ENCODE peak calls at places on chromosomes 13 and 19, in eight cellular contexts. C is GM06990, F is ascending aorta, M is AG10803, L is keratinocyte, R is HFF-Myc, G is bronchial epithelial cell, P is mammary epithelial cell. V is an unnamed sample.

GRCh38 chr13:42594577-42595571 is 20.9 kb downstream of the TNFSF11 start:
- DNase-seq in G (peak), C (peak), R (peak), L (no peak), F (no peak), P (peak), M (peak), V (peak)

GRCh38 chr19:10747674-10748073 is 29.8 kb downstream of the DNM2 start:
- DNase-seq in M (no peak), F (no peak), R (no peak), L (no peak), G (no peak), C (no peak), P (no peak), V (no peak)

GRCh38 chr13:96299235-96299634 is 209.3 kb downstream of the HS6ST3 start:
- DNase-seq in F (no peak), R (no peak), P (no peak), G (no peak), M (no peak), C (no peak), L (no peak), V (no peak)

GRCh38 chr19:10228925-10229324 is 2.2 kb downstream of the S1PR2 start:
- DNase-seq in M (peak), G (peak), P (no peak), L (no peak), C (no peak), R (no peak), F (no peak), V (peak)

GRCh38 chr19:58395220-58395978 is at the start of gene RNF225:
- DNase-seq in R (no peak), F (no peak), P (peak), G (peak), M (no peak), L (no peak), C (no peak), V (peak)

GRCh38 chr13:41178040-41178439 is 16.3 kb downstream of the KBTBD7 start:
- DNase-seq in L (no peak), F (no peak), C (no peak), P (peak), G (peak), M (peak), R (no peak), V (no peak)

GRCh38 chr13:76570485-76570884 is 315.7 kb downstream of the KCTD12 start:
- DNase-seq in M (no peak), L (no peak), C (no peak), R (no peak), F (no peak), G (no peak), P (no peak), V (no peak)

GRCh38 chr19:641702-642101 is 2.0 kb downstream of the FGF22 start:
- DNase-seq in L (no peak), F (no peak), M (no peak), C (no peak), P (no peak), G (no peak), R (no peak), V (no peak)

GRCh38 chr19:54449701-54450069 is 686 bp downstream of the LENG8 start:
- DNase-seq in G (peak), P (no peak), F (no peak), L (no peak), C (no peak), M (no peak), R (no peak), V (no peak)

GRCh38 chr19:38250428-38250820 is 5.8 kb downstream of the PPP1R14A start:
- DNase-seq in G (no peak), M (no peak), L (no peak), R (no peak), C (no peak), F (no peak), P (no peak), V (no peak)

GRCh38 chr13:40640845-40641458 is 25.5 kb downstream of the FOXO1 start:
- DNase-seq in C (no peak), R (no peak), M (no peak), F (no peak), P (peak), G (peak), L (no peak), V (no peak)

GRCh38 chr13:67137044-67137735 is 92.9 kb downstream of the PCDH9 start:
- DNase-seq in C (no peak), R (no peak), F (no peak), P (no peak), G (no peak), M (no peak), L (no peak), V (no peak)

GRCh38 chr19:19464339-19465098 is 50.8 kb downstream of the TSSK6 start:
- DNase-seq in G (peak), C (no peak), M (peak), P (peak), R (no peak), F (no peak), L (no peak), V (no peak)

GRCh38 chr19:10191347-10191746 is 3.4 kb downstream of the DNMT1 start:
- DNase-seq in L (no peak), G (no peak), M (peak), F (no peak), R (peak), C (no peak), P (no peak), V (no peak)

GRCh38 chr19:38769635-38770211 is 3.6 kb downstream of the LGALS7 start:
- DNase-seq in C (peak), P (no peak), G (peak), F (peak), L (no peak), R (no peak), M (peak), V (peak)

GRCh38 chr19:14410775-14411134 is 8.4 kb downstream of the DDX39A start:
- DNase-seq in M (no peak), F (no peak), G (no peak), R (no peak), C (no peak), L (no peak), P (no peak), V (no peak)

GRCh38 chr19:36093146-36093662 is 17.7 kb upstream of the OVOL3 start:
- DNase-seq in F (no peak), C (no peak), M (no peak), G (no peak), L (no peak), R (no peak), P (no peak), V (no peak)

GRCh38 chr13:63607153-63607552 is 2191.5 kb upstream of the PCDH20 start:
- DNase-seq in G (no peak), C (no peak), M (no peak), R (no peak), L (no peak), P (no peak), F (no peak), V (no peak)

GRCh38 chr19:50026550-50026906 is 723 bp downstream of the ZNF473 start:
- DNase-seq in L (no peak), M (no peak), F (no peak), C (no peak), R (no peak), G (no peak), P (no peak), V (no peak)
- H3K4me3 ChIP-seq in L (peak), M (peak), F (peak), C (peak), R (peak), G (peak), P (peak), V (peak)

DNA sequence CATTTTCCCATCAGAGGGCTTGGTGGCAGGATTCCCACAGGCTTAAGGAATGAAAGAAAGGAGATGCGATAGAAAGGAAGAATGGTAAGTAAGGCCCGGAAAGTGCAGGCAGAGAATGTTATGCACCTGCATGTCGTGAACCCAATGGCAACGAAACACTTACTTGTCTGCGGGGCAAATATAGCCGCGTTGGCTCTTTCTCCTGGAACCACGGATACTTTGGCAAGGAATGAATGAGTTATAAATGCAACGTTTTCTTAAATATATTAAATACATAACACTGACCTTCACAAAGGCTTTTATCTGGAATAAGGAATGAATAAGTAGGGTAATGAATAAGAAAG is 192.1 kb downstream of the KATNAL1 start:
- DNase-seq in G (no peak), M (no peak), F (no peak), P (no peak), L (no peak), C (no peak), R (no peak), V (no peak)
- TF ChIP-seq CTCF in G (no peak), M (no peak), F (no peak), P (no peak), L (no peak), C (no peak), R (no peak), V (no peak)

DNA sequence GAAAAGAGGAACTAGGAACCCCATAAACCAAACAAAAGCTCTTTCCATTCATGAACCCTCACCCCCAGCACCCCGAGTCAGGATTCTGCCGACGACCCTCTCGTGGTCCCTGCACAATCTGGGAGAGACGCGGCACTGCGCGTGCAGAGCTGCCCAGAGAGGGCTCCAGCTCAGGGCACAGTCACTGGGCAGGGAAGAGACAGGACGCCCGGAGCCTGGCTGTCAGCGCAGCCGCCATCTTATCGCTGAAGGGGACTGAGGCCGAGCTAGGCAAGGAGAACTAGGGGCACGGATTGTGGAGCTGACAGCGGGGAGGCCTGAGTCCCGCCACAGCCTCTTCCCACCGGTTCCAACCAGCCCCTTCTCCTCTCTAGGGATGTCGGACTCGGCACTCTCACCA is 349 bp downstream of the ZNF98 start:
- DNase-seq in G (no peak), C (no peak), P (no peak), M (no peak), R (no peak), F (no peak), L (no peak), V (no peak)
- H3K4me3 ChIP-seq in G (no peak), C (no peak), P (no peak), M (no peak), R (no peak), F (peak), L (no peak), V (no peak)

GRCh38 chr13:31349156-31349555 is 149.4 kb downstream of the B3GLCT start:
- DNase-seq in M (no peak), R (no peak), G (no peak), L (no peak), C (no peak), P (no peak), F (no peak), V (no peak)
- TF ChIP-seq CTCF in M (no peak), R (no peak), G (no peak), L (no peak), C (no peak), P (no peak), F (no peak), V (no peak)

GRCh38 chr19:4633140-4633967 is 6.0 kb upstream of the TNFAIP8L1 start:
- DNase-seq in M (peak), C (no peak), L (peak), R (peak), F (peak), P (peak), G (peak), V (peak)
- H3K4me3 ChIP-seq in M (no peak), C (no peak), L (no peak), R (no peak), F (no peak), P (no peak), G (no peak), V (no peak)

DNA sequence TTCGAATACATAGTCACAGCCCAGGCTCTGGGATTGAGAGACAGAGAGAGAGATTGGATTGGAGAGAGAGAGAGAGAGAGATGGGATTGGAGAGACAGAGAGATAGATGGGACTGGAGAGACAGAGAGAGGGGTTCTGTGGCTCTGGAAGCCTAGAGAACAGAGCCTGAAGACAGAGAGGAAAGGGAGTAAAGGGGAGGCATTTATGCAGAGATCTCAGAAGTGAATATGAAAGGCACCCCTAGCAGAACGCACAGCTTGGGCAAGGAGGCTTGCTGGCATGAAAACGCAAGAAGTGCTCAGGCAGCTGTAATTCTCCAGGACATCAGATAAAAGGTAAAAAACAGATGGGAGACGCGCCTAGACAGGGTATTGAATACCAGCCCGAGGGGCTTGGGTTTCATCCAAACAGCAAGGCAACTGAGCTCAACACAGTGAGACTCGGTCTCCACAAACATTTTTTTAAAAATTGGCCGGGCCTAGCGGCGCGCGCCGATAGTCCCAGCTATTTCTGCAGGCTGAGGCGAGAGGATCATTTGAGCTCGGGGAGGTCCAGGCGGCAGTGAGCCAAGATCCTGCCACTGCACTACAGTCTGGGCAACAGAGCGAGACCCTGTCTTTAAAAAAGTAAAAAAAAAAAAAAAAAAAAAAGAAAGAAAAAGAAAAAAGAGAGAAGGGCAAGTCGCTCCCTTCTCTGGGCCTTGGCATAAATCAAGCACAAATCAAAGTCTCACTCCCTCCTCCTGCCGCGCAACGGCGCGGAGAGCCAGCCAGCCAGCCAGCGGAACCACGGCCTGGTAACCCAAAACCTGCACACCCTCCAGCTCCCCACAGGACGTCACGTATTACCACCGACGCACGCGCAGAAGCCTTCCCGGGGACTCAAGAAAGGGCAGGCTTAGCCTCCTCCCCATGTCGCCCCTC is 769 bp upstream of the PPP2R1A start:
- DNase-seq in P (no peak), L (no peak), C (peak), F (peak), M (no peak), R (no peak), G (peak), V (no peak)
- TF ChIP-seq CTCF in P (no peak), L (no peak), C (peak), F (no peak), M (no peak), R (no peak), G (no peak), V (no peak)

GRCh38 chr19:49791776-49792445 is 21.2 kb downstream of the FUZ start:
- DNase-seq in G (no peak), F (no peak), M (no peak), P (no peak), L (no peak), C (no peak), R (no peak), V (no peak)

GRCh38 chr19:49786432-49786831 is 19.6 kb downstream of the AP2A1 start:
- DNase-seq in G (peak), F (no peak), M (peak), C (no peak), R (no peak), P (peak), L (no peak), V (no peak)

GRCh38 chr19:49788857-49789256 is 22.1 kb downstream of the AP2A1 start:
- DNase-seq in G (no peak), F (no peak), C (no peak), R (no peak), P (no peak), M (no peak), L (no peak), V (no peak)

GRCh38 chr19:49790866-49791265 is 22.2 kb downstream of the FUZ start:
- DNase-seq in M (peak), R (no peak), P (no peak), F (no peak), L (no peak), G (no peak), C (no peak), V (no peak)

GRCh38 chr19:49787746-49788145 is 20.9 kb downstream of the AP2A1 start:
- DNase-seq in F (no peak), L (no peak), M (no peak), G (no peak), C (no peak), R (no peak), P (no peak), V (no peak)
- H3K4me3 ChIP-seq in F (no peak), L (no peak), M (no peak), G (no peak), C (no peak), R (no peak), P (no peak), V (no peak)

GRCh38 chr19:41001243-41001971 is 10.3 kb downstream of the CYP2B6 start:
- DNase-seq in G (no peak), F (no peak), P (no peak), M (no peak), R (no peak), C (no peak), L (no peak), V (no peak)
- TF ChIP-seq CTCF in G (no peak), F (no peak), P (no peak), M (no peak), R (no peak), C (no peak), L (no peak), V (no peak)

DNA sequence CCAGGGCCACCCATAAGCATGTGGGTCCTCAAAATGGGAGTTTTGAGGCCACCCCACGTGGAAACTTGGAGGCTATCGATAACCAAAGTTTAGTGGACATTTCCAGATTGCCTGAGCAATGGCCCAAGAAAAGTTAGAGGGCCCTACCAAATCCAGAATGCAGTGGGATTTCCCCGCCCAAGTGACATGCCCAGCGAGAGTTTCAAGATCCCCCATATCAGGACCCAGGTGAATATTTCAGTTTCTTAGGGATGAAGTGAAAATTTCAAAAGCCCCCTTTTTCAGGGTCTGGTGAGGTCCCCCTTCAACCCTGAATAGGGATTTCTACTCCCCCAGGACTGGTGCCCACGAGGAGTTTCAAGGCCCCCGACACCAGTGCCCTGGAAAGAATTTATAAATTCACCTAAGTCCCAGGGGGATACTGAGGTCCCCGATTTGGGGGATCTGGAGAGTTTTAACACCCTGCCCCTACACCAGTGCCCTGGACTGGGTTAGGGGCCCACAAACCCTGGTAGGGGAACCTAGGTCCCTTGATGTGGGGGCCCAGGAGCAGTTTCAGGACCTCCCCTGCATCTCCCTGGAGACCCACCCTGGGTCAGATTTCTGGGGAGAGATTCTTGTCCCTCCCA is 695 bp downstream of the BST2 start:
- DNase-seq in G (no peak), F (no peak), C (no peak), R (no peak), P (no peak), M (no peak), L (no peak), V (peak)
- H3K4me3 ChIP-seq in G (no peak), F (peak), C (peak), R (no peak), P (no peak), M (peak), L (no peak), V (peak)

V was measured in GM12865.